ENCODE peak calls at places on chromosomes 2 and 18, in ten cellular contexts. A is lower leg skin, R is gastrocnemius medialis, T is IMR-90, S is endothelial cell, N is H9, Q is pancreas, D is choroid plexus epithelial cell, J is lower lobe of right lung, Z is mesothelial cell of epicardium. X is an unnamed sample.

GRCh38 chr18:13416848-13417247 is 198.3 kb downstream of the LDLRAD4 start:
- DNase-seq in A (peak), R (no peak), T (no peak), S (no peak), N (no peak), Q (no peak), D (no peak), J (no peak), Z (no peak), X (no peak)

GRCh38 chr18:6866552-6866951 is 137.0 kb downstream of the ARHGAP28 start:
- DNase-seq in A (no peak), R (no peak), T (no peak), S (no peak), N (no peak), Q (no peak), D (no peak), J (no peak), Z (no peak), X (no peak)

GRCh38 chr2:207930747-207931146 is 94.6 kb downstream of the PLEKHM3 start:
- DNase-seq in A (no peak), R (no peak), T (no peak), S (no peak), N (no peak), Q (peak), D (no peak), J (peak), Z (no peak), X (no peak)

GRCh38 chr18:12417687-12418086 is 10.0 kb downstream of the PRELID3A start:
- DNase-seq in A (no peak), R (no peak), T (no peak), S (no peak), N (no peak), Q (no peak), D (no peak), J (no peak), Z (no peak), X (no peak)

GRCh38 chr2:41038408-41038807 is 586.5 kb upstream of the SLC8A1 start:
- DNase-seq in A (no peak), R (no peak), T (peak), S (no peak), N (no peak), Q (no peak), D (peak), J (no peak), Z (no peak), X (no peak)

GRCh38 chr2:22037274-22037673 is 913.5 kb downstream of the TDRD15 start:
- DNase-seq in A (no peak), R (no peak), T (no peak), S (no peak), N (no peak), Q (no peak), D (peak), J (no peak), Z (no peak), X (no peak)

GRCh38 chr18:79496978-79497637 is 101.4 kb downstream of the NFATC1 start:
- DNase-seq in A (peak), R (no peak), T (peak), S (no peak), N (no peak), Q (no peak), D (peak), J (peak), Z (no peak), X (no peak)

GRCh38 chr2:219001577-219002394 is 8.6 kb upstream of the CRYBA2 start:
- DNase-seq in A (no peak), R (no peak), T (no peak), S (no peak), N (peak), Q (peak), D (no peak), J (peak), Z (no peak), X (no peak)

DNA sequence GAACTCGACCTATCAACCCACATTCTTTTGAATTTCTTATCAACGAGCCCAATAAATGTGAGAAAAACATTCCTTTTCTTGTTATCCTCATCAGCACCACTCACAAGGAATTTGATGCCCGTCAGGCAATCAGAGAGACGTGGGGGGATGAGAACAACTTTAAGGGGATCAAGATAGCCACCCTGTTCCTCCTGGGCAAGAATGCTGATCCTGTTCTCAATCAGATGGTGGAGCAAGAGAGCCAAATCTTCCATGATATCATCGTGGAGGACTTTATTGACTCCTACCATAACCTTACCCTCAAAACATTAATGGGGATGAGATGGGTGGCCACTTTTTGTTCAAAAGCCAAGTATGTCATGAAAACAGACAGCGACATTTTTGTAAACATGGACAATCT is 378.2 kb downstream of the STK39 start:
- DNase-seq in A (no peak), R (no peak), T (no peak), S (no peak), N (no peak), Q (no peak), D (no peak), J (no peak), Z (no peak), X (no peak)
- TF ChIP-seq CTCF in A (no peak), R (no peak), T (no peak), S (no peak), N (peak), Q (no peak), D (no peak), J (no peak), Z (no peak), X (no peak)

GRCh38 chr2:232592687-232593407 is 40.6 kb upstream of the EFHD1 start:
- DNase-seq in A (no peak), R (peak), T (peak), S (no peak), N (no peak), Q (no peak), D (peak), J (no peak), Z (no peak), X (no peak)
- TF ChIP-seq CTCF in A (no peak), R (no peak), T (no peak), S (no peak), N (no peak), Q (no peak), D (peak), J (no peak), Z (no peak), X (no peak)

GRCh38 chr2:138727956-138728355 is 52.2 kb downstream of the NXPH2 start:
- DNase-seq in A (no peak), R (no peak), T (no peak), S (no peak), N (no peak), Q (no peak), D (no peak), J (no peak), Z (no peak), X (no peak)
- TF ChIP-seq CTCF in A (no peak), R (no peak), T (no peak), S (no peak), N (peak), Q (no peak), D (no peak), J (no peak), Z (no peak), X (no peak)

GRCh38 chr2:25470792-25471191 is 129.1 kb upstream of the DNMT3A start:
- DNase-seq in A (no peak), R (no peak), T (peak), S (no peak), N (no peak), Q (no peak), D (no peak), J (no peak), Z (no peak), X (no peak)

GRCh38 chr2:25473758-25474335 is 132.1 kb upstream of the DNMT3A start:
- DNase-seq in A (no peak), R (no peak), T (no peak), S (no peak), N (no peak), Q (peak), D (peak), J (peak), Z (peak), X (no peak)

GRCh38 chr2:25467743-25468142 is 126.0 kb upstream of the DNMT3A start:
- DNase-seq in A (no peak), R (no peak), T (no peak), S (no peak), N (no peak), Q (no peak), D (no peak), J (no peak), Z (no peak), X (no peak)

GRCh38 chr2:25478736-25479135 is 137.0 kb upstream of the DNMT3A start:
- DNase-seq in A (no peak), R (no peak), T (no peak), S (no peak), N (no peak), Q (no peak), D (no peak), J (no peak), Z (no peak), X (no peak)

DNA sequence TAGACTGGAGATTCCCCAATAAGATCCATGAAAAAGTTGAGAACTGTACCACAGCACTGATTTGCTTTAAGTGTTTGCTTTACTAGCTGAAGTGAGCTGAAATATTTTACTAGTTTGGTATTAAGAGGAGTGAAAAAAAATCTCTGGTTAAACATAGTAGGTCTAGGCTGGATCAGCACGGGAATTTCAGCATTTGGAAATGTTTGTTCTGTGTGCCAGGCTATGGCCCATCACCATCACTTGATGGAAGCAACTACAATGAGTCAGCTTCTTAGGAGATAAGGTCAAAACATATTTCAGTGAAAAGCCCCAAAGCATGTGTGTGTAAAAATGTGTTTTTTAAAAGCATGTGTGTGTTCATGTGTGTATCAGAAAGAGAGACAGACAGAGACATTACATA is 131.4 kb upstream of the DNMT3A start:
- DNase-seq in A (no peak), R (no peak), T (no peak), S (no peak), N (no peak), Q (no peak), D (peak), J (no peak), Z (no peak), X (no peak)
- TF ChIP-seq CTCF in A (no peak), R (no peak), T (no peak), S (no peak), N (no peak), Q (no peak), D (no peak), J (no peak), Z (no peak), X (no peak)

GRCh38 chr18:76751538-76751890 is 70.8 kb upstream of the ZNF236 start:
- DNase-seq in A (no peak), R (no peak), T (no peak), S (no peak), N (no peak), Q (no peak), D (no peak), J (no peak), Z (no peak), X (no peak)
- TF ChIP-seq CTCF in A (no peak), R (no peak), T (no peak), S (no peak), N (no peak), Q (no peak), D (no peak), J (no peak), Z (no peak), X (no peak)

DNA sequence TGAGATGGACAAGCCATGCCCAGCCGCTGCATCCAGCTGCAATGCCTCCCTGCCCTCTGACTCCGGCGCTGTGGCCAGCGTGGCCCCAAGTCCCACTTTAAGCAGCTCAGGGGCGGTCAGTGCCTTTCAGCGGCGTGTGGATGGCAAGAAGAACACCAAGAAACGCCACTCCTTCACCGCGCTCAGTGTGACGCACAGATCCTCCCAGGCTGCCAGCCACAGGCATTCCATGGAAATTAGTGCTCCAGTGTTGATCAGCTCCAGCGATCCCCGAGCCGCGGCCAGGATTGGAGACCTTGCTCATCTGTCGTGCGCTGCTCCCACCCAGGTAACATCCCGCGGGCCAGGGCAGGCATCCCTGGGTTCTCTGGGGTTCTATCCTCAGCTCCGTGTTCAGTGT is 215.2 kb downstream of the SEPTIN10 start:
- DNase-seq in A (no peak), R (no peak), T (no peak), S (no peak), N (no peak), Q (no peak), D (no peak), J (no peak), Z (no peak), X (no peak)
- TF ChIP-seq CTCF in A (no peak), R (no peak), T (no peak), S (no peak), N (no peak), Q (no peak), D (no peak), J (no peak), Z (no peak), X (no peak)

GRCh38 chr18:52694804-52695203 is 354.8 kb downstream of the DCC start:
- DNase-seq in A (no peak), R (no peak), T (no peak), S (peak), N (no peak), Q (no peak), D (peak), J (no peak), Z (no peak), X (no peak)
- TF ChIP-seq CTCF in A (no peak), R (no peak), T (peak), S (no peak), N (peak), Q (no peak), D (peak), J (no peak), Z (peak), X (no peak)

GRCh38 chr2:34734662-34735061 is 1135.6 kb upstream of the FAM98A start:
- DNase-seq in A (no peak), R (no peak), T (no peak), S (no peak), N (no peak), Q (no peak), D (no peak), J (no peak), Z (no peak), X (no peak)

GRCh38 chr2:34736482-34736881 is 1137.4 kb upstream of the FAM98A start:
- DNase-seq in A (no peak), R (no peak), T (no peak), S (no peak), N (no peak), Q (no peak), D (no peak), J (no peak), Z (no peak), X (no peak)

GRCh38 chr2:34734042-34734441 is 1134.9 kb upstream of the FAM98A start:
- DNase-seq in A (no peak), R (no peak), T (no peak), S (no peak), N (no peak), Q (no peak), D (no peak), J (no peak), Z (no peak), X (no peak)

GRCh38 chr2:34738691-34739090 is 1139.6 kb upstream of the FAM98A start:
- DNase-seq in A (no peak), R (no peak), T (no peak), S (peak), N (peak), Q (no peak), D (no peak), J (no peak), Z (no peak), X (no peak)
- TF ChIP-seq CTCF in A (no peak), R (no peak), T (no peak), S (peak), N (peak), Q (no peak), D (no peak), J (no peak), Z (no peak), X (no peak)

GRCh38 chr18:64094210-64094609 is 54.7 kb downstream of the LINC00305 start:
- DNase-seq in A (no peak), R (no peak), T (no peak), S (no peak), N (no peak), Q (no peak), D (no peak), J (no peak), Z (no peak), X (no peak)

GRCh38 chr18:64095056-64095455 is 53.8 kb downstream of the LINC00305 start:
- DNase-seq in A (no peak), R (no peak), T (no peak), S (no peak), N (no peak), Q (no peak), D (no peak), J (no peak), Z (no peak), X (no peak)

GRCh38 chr18:64099244-64099643 is 49.6 kb downstream of the LINC00305 start:
- DNase-seq in A (no peak), R (no peak), T (no peak), S (no peak), N (no peak), Q (no peak), D (no peak), J (no peak), Z (no peak), X (no peak)

GRCh38 chr18:64100136-64100922 is 48.6 kb downstream of the LINC00305 start:
- DNase-seq in A (no peak), R (no peak), T (no peak), S (no peak), N (no peak), Q (no peak), D (peak), J (no peak), Z (no peak), X (no peak)

DNA sequence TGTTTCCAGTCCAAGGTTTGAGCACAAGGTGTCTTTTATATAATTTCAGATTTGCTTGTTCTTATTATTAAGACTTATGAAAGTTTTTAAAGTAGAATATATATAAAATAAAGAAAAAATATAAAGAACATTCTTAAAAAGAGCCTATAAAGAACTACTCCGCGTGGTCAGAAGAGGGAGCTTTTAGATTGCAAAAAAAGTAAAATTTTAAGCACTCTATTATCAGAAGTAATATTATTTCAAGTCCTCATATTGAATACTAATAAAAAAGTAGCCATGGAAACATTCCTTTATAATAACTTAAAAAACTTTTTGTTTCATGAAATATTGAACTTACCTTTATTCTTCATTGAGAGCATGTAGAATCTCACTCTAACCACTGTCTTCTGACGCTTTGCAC is 51.4 kb downstream of the LINC00305 start:
- DNase-seq in A (no peak), R (no peak), T (no peak), S (no peak), N (no peak), Q (no peak), D (peak), J (no peak), Z (no peak), X (no peak)
- TF ChIP-seq CTCF in A (no peak), R (no peak), T (peak), S (no peak), N (peak), Q (no peak), D (peak), J (peak), Z (peak), X (no peak)